ENCODE peak calls at places on chromosomes 13 and 19, in nine cellular contexts. C is WTC11, S is ascending aorta, U is mammary epithelial cell, X is GM23338, V is transverse colon, J is gastrocnemius medialis, E is pancreas, N is B cell. Q is an unnamed sample.

GRCh38 chr13:92721610-92722009 is 505.0 kb upstream of the GPC6 start:
- DNase-seq in S (no peak), N (no peak), E (no peak), X (no peak), U (no peak), J (no peak), V (no peak), C (no peak), Q (no peak)

GRCh38 chr13:90500569-90500968 is 846.9 kb upstream of the MIR17HG start:
- DNase-seq in C (no peak), V (no peak), E (no peak), U (no peak), J (no peak), X (no peak), S (no peak), N (no peak), Q (no peak)

GRCh38 chr19:38004505-38005223 is 97.7 kb downstream of the SIPA1L3 start:
- DNase-seq in X (peak; percentile 94), S (peak; percentile 92), V (peak; percentile 67), C (peak; percentile 71), U (peak; percentile 95), E (peak; percentile 45), J (peak; percentile 79), N (peak; percentile 70), Q (peak; percentile 82)

GRCh38 chr19:982567-983170 is 1.5 kb upstream of the WDR18 start:
- DNase-seq in N (peak; percentile 69), E (peak; percentile 63), U (peak; percentile 52), J (peak; percentile 22), C (peak; percentile 86), X (peak; percentile 83), S (peak; percentile 81), V (peak; percentile 82), Q (peak; percentile 96)

GRCh38 chr13:48567521-48568331 is 34.8 kb upstream of the RCBTB2 start:
- DNase-seq in C (no peak), J (peak; percentile 32), N (no peak), S (no peak), E (no peak), V (no peak), U (no peak), X (no peak), Q (no peak)

GRCh38 chr13:68304287-68304893 is 1074.3 kb upstream of the PCDH9 start:
- DNase-seq in X (peak; percentile 54), J (no peak), V (no peak), N (no peak), U (peak; percentile 9), C (no peak), E (no peak), S (no peak), Q (peak; percentile 26)

GRCh38 chr13:97246596-97246995 is 24.5 kb downstream of the MBNL2 start:
- DNase-seq in S (no peak), N (no peak), U (no peak), J (no peak), C (no peak), X (no peak), E (no peak), V (no peak), Q (no peak)

GRCh38 chr13:47480121-47480520 is 521.0 kb downstream of the SUCLA2 start:
- DNase-seq in C (no peak), N (no peak), X (no peak), V (no peak), U (peak; percentile 76), J (no peak), S (no peak), E (no peak), Q (no peak)

GRCh38 chr19:28505134-28505533 is 707.8 kb downstream of the UQCRFS1 start:
- DNase-seq in C (no peak), V (no peak), S (no peak), U (no peak), J (no peak), N (no peak), E (no peak), X (no peak), Q (no peak)

GRCh38 chr19:56170261-56170660 is 5.5 kb upstream of the GALP start:
- DNase-seq in S (no peak), U (peak; percentile 75), J (no peak), N (no peak), V (no peak), E (peak; percentile 63), X (no peak), C (no peak), Q (no peak)

GRCh38 chr19:19134687-19135158 is 3.6 kb downstream of the TMEM161A start:
- DNase-seq in X (peak; percentile 93), C (peak; percentile 82), S (no peak), V (no peak), N (no peak), U (no peak), E (peak; percentile 42), J (no peak), Q (no peak)

GRCh38 chr13:43127827-43128226 is 104.4 kb downstream of the DNAJC15 start:
- DNase-seq in J (no peak), E (no peak), V (no peak), N (no peak), C (no peak), S (no peak), X (no peak), U (no peak), Q (peak; percentile 38)

GRCh38 chr13:36872621-36873020 is 47.4 kb downstream of the SMAD9 start:
- DNase-seq in V (peak; percentile 26), U (no peak), C (peak; percentile 23), J (no peak), X (peak; percentile 22), E (no peak), N (no peak), S (no peak), Q (no peak)

GRCh38 chr19:42443944-42444398 is 1.2 kb upstream of the CXCL17 start:
- DNase-seq in U (no peak), J (no peak), X (no peak), E (peak; percentile 30), V (no peak), C (no peak), N (no peak), S (no peak), Q (no peak)

GRCh38 chr13:95083758-95084157 is 217.5 kb downstream of the ABCC4 start:
- DNase-seq in E (no peak), S (no peak), J (no peak), V (no peak), U (peak; percentile 65), X (no peak), C (no peak), N (no peak), Q (no peak)

GRCh38 chr13:101868585-101869469 is 416.4 kb downstream of the ITGBL1 start:
- DNase-seq in U (no peak), E (no peak), V (no peak), N (no peak), X (no peak), C (no peak), S (no peak), J (no peak), Q (no peak)

GRCh38 chr19:35167251-35168119 is 12.9 kb downstream of the FXYD5 start:
- DNase-seq in S (no peak), X (no peak), C (no peak), E (no peak), J (no peak), U (no peak), V (no peak), N (no peak), Q (no peak)

GRCh38 chr13:98869408-98870090 is 108.3 kb downstream of the DOCK9 start:
- DNase-seq in E (no peak), N (no peak), J (no peak), S (no peak), U (peak; percentile 6), X (no peak), C (no peak), V (no peak), Q (peak; percentile 43)

GRCh38 chr19:35045667-35046300 is 4.3 kb downstream of the HPN start:
- DNase-seq in J (no peak), U (peak; percentile 35), V (no peak), X (peak; percentile 82), N (peak; percentile 49), C (peak; percentile 63), E (no peak), S (no peak), Q (peak; percentile 82)

GRCh38 chr13:44818428-44818827 is 170.8 kb downstream of the NUFIP1 start:
- DNase-seq in X (peak; percentile 79), J (no peak), E (no peak), U (peak; percentile 16), V (no peak), N (no peak), C (no peak), S (no peak), Q (no peak)

GRCh38 chr13:33017410-33017929 is 1.2 kb downstream of the KL start:
- DNase-seq in V (peak; percentile 44), U (peak; percentile 31), N (no peak), E (no peak), J (peak; percentile 46), C (peak; percentile 34), X (peak; percentile 66), S (peak; percentile 75), Q (peak; percentile 80)
- TF ChIP-seq CTCF in V (peak; percentile 50), U (peak; percentile 38), N (no peak), E (no peak), J (peak; percentile 41), C (peak; percentile 35), X (peak; percentile 62), S (peak; percentile 47), Q (peak; percentile 60)

GRCh38 chr19:3065675-3066357 is 3.5 kb upstream of the TLE5 start:
- DNase-seq in C (no peak), U (no peak), E (peak; percentile 66), X (no peak), S (no peak), J (no peak), V (peak; percentile 79), N (peak; percentile 88), Q (peak; percentile 81)
- TF ChIP-seq CTCF in C (no peak), U (no peak), E (no peak), X (no peak), S (no peak), J (no peak), V (no peak), N (no peak), Q (no peak)

GRCh38 chr13:50581586-50582196 is 261.8 kb downstream of the DLEU7 start:
- DNase-seq in S (no peak), V (no peak), N (no peak), J (no peak), C (no peak), X (no peak), U (no peak), E (no peak), Q (no peak)
- TF ChIP-seq CTCF in S (no peak), V (no peak), N (no peak), J (no peak), C (no peak), X (no peak), U (no peak), E (no peak), Q (no peak)

DNA sequence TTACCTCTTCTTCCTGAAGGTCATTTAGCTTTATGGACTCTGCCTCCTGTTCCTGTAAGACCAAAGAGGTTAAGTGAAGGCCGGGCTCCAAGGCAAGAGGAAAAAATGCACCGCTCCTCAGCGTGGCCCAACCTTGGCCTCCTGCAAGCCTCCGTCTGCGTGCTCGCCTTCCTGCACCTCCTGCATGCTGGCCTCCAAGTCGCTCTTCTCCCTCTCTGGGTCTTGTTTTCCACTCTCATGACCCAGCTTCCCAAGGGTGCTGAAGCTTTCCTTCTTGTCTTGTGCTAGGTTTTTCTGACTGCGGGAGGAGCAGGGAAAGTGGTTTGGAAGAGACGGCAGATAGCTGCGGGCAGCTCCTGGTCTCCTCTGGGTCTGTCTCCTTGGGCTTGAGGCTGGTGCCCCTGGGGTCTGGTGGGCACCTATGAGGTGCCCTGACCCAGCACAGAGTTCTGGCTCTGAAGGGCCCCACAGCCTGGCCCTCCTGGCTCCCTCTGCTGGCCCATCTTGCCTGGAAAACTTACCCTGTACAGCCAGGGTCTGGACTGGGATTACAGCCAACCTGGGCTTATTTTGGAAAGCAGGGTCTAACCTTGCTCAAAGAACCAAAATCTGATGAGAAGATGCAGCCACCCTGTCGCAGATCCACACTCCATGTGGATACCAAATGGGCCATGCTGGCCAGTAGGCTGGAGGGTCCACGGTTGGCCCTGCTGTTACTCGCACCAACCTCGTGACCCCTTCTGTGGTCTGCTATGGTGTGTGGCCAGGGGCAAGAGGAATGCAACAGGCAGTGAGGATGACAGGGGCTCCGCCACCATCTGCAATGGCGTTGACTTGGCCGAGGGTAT is 5.2 kb downstream of the C13orf46 start:
- DNase-seq in C (no peak), U (no peak), X (no peak), N (no peak), E (no peak), J (no peak), V (no peak), S (no peak), Q (no peak)
- TF ChIP-seq CTCF in C (no peak), U (no peak), X (peak; percentile 41), N (no peak), E (no peak), J (no peak), V (no peak), S (no peak), Q (no peak)